ENCODE peak calls at places on chromosomes 1 and 21, in seven cellular contexts. A, M, U, N, K, E and C are unnamed samples. For H3K9me3, the result is how much of the 10 kb centered on the place peaks cover.

GRCh38 chr1:37474697-37475379 is 458 bp downstream of the ZC3H12A start:
- DNase-seq in K (no peak), U (no peak), A (no peak), M (no peak), N (peak), E (no peak), C (no peak)

GRCh38 chr1:171313319-171313834 is 606 bp upstream of the FMO4 start:
- DNase-seq in K (no peak), M (no peak), N (peak), A (no peak), U (no peak), E (no peak), C (no peak)

GRCh38 chr21:23017989-23018388 is 2019.8 kb downstream of the NCAM2 start:
- DNase-seq in U (no peak), A (no peak), K (no peak), N (no peak), M (no peak), E (no peak), C (no peak)

GRCh38 chr21:15741510-15741909 is 11.7 kb downstream of the USP25 start:
- DNase-seq in U (peak), N (peak), E (no peak), A (peak), M (no peak), K (no peak), C (no peak)

GRCh38 chr1:156075775-156076204 is 6.5 kb downstream of the MEX3A start:
- DNase-seq in E (no peak), M (no peak), N (no peak), A (no peak), U (no peak), K (peak), C (no peak)

GRCh38 chr1:7422966-7423365 is 348.1 kb upstream of the VAMP3 start:
- DNase-seq in K (no peak), M (no peak), A (no peak), U (no peak), N (no peak), E (no peak), C (peak)

GRCh38 chr1:27113861-27114260 is 41.1 kb downstream of the SLC9A1 start:
- DNase-seq in M (no peak), A (no peak), N (no peak), U (no peak), E (no peak), K (no peak), C (no peak)

GRCh38 chr1:151990856-151991198 is 2.8 kb downstream of the S100A10 start:
- DNase-seq in E (peak), A (no peak), K (no peak), N (peak), U (peak), M (peak), C (no peak)

GRCh38 chr1:205986291-205986690 is 16.9 kb downstream of the RAB7B start:
- DNase-seq in A (no peak), K (no peak), U (no peak), N (peak), M (no peak), E (no peak), C (no peak)

GRCh38 chr21:45267390-45267760 is 20.3 kb downstream of the POFUT2 start:
- DNase-seq in N (no peak), E (no peak), M (no peak), A (no peak), K (peak), U (no peak), C (no peak)

GRCh38 chr1:54291276-54292014 is 91.5 kb downstream of the MRPL37 start:
- DNase-seq in E (no peak), M (no peak), A (no peak), U (no peak), N (no peak), K (peak), C (no peak)

GRCh38 chr21:15592271-15592860 is 137.4 kb upstream of the USP25 start:
- DNase-seq in A (peak), U (peak), N (peak), M (no peak), K (no peak), E (peak), C (peak)

GRCh38 chr1:54585181-54586066 is 37.4 kb downstream of the ACOT11 start:
- DNase-seq in M (no peak), K (no peak), U (peak), N (no peak), E (no peak), A (no peak), C (no peak)

GRCh38 chr1:226882631-226883409 is 12.4 kb downstream of the PSEN2 start:
- DNase-seq in E (no peak), N (peak), M (no peak), A (no peak), K (peak), U (peak), C (no peak)

DNA sequence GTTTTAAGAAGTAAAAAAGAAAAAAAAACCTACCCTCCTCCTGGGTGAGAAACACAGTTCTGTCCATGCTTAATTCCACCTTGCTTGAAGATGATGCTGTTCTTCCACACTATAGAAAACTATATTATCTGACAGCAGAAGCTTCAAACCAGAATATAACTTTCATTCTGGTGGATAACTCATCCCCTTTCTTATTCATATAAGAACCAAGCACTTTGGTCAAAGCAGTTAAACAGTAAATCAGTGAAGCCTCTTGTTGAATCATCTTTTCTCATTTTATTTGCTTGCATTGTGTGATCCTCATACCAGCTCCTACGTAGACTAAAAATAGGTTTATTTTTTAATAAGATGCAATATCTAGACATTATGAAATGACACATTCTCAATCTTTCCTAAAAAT is 36.7 kb upstream of the PRDX6 start:
- DNase-seq in N (no peak), U (no peak), K (no peak), M (no peak), A (no peak), E (no peak), C (no peak)
- H3K4me3 ChIP-seq in N (no peak), U (no peak), K (no peak), M (no peak), A (no peak), E (no peak), C (no peak)

GRCh38 chr1:45238846-45239245 is 32.4 kb upstream of the ZSWIM5 start:
- DNase-seq in A (no peak), N (no peak), K (no peak), E (no peak), U (no peak), M (no peak), C (no peak)

GRCh38 chr1:45246760-45247159 is 40.4 kb upstream of the ZSWIM5 start:
- DNase-seq in A (peak), M (no peak), U (peak), E (peak), K (no peak), N (peak), C (no peak)

GRCh38 chr1:45250544-45250943 is 44.1 kb upstream of the ZSWIM5 start:
- DNase-seq in A (no peak), E (no peak), M (no peak), N (no peak), U (no peak), K (no peak), C (no peak)

GRCh38 chr1:45243476-45244343 is 37.3 kb upstream of the ZSWIM5 start:
- DNase-seq in A (no peak), U (no peak), N (peak), M (no peak), E (no peak), K (no peak), C (no peak)

DNA sequence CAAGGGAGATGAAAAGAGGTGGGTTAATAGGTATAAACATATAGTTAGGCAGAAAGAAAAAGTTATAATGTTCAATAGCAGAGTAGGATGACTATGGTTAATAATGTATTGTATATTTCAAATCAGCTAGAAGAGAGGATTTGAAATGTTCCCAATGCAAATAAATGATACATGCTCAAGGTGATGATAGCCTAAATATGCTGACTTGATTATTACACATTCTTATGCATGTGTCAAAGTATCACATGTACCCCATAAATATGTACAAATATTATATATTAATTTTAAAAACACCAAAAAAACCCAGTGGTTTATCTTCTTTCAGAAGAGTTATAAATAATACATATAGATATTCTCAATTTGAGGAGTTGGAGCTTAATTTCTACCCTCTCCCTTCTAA is 38.3 kb upstream of the ZSWIM5 start:
- DNase-seq in K (no peak), U (no peak), M (no peak), A (no peak), E (no peak), N (no peak), C (no peak)
- H3K9me3 ChIP-seq in K (under half), U (under half), M (under half), A (under half), E (under half), N (under half), C (under half)

DNA sequence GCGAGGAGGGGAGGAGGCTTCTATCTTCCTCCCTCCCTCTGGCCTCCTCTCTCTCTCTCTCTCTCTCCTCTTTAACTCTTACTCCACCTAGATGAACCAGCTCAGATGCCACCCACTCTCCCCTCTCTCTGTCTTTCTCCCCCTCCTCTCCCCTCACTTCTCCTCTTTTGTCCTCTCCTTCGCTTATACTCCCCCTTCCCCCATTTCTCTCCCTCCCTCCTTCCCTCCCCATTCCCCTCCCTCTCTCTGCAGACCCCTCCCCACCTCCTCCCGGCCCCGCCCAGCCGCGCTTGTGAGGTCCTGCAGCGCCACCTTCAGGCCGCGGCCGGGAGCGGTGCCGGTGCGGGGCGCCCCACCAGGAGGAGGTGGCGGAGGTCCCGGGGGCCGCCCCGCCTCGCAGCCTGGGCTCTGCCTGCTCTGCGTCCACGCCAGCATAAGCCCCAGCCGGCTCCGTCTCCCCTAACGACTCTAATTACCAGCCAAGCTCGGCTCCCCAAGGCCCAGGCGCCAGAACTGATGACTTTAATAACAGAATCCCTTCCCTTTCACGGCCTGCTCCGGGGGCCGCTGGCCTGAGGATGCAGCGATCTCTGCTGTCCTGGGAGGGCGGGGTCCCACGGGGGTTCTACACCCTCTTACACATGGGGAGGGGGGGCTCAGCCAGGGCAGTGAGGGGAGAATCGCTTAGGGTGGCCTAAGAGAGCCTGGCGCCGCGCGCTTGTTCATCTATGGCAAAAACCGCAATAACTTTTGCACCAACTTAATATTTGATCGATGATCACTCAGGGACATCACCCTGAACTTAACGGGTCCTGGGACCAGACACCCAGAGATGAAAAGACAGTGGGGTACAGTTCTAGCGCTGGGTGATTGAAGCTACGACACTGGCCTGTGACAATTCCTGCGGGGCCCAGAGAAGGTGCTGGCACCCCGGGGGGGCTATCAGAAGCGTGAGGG is 637.3 kb downstream of the MATN1 start:
- DNase-seq in U (peak), M (peak), K (peak), A (no peak), N (peak), E (peak), C (peak)
- H3K4me3 ChIP-seq in U (no peak), M (no peak), K (peak), A (no peak), N (peak), E (no peak), C (no peak)

GRCh38 chr1:66383168-66383567 is 150.8 kb upstream of the SGIP1 start:
- DNase-seq in K (no peak), U (peak), A (no peak), N (no peak), E (no peak), M (no peak), C (no peak)

GRCh38 chr1:66381626-66382275 is 152.2 kb upstream of the SGIP1 start:
- DNase-seq in E (no peak), U (no peak), M (no peak), N (no peak), A (no peak), K (peak), C (no peak)

GRCh38 chr1:66380452-66381212 is 153.3 kb upstream of the SGIP1 start:
- DNase-seq in U (no peak), A (peak), E (no peak), K (no peak), N (peak), M (no peak), C (no peak)

GRCh38 chr1:66384258-66384657 is 149.7 kb upstream of the SGIP1 start:
- DNase-seq in K (no peak), U (no peak), M (no peak), A (no peak), E (no peak), N (peak), C (no peak)

GRCh38 chr1:66383602-66384001 is 150.4 kb upstream of the SGIP1 start:
- DNase-seq in A (no peak), E (no peak), N (no peak), U (no peak), M (no peak), K (no peak), C (no peak)
- H3K9me3 ChIP-seq in A (under half), E (under half), N (under half), U (under half), M (under half), K (under half), C (under half)

DNA sequence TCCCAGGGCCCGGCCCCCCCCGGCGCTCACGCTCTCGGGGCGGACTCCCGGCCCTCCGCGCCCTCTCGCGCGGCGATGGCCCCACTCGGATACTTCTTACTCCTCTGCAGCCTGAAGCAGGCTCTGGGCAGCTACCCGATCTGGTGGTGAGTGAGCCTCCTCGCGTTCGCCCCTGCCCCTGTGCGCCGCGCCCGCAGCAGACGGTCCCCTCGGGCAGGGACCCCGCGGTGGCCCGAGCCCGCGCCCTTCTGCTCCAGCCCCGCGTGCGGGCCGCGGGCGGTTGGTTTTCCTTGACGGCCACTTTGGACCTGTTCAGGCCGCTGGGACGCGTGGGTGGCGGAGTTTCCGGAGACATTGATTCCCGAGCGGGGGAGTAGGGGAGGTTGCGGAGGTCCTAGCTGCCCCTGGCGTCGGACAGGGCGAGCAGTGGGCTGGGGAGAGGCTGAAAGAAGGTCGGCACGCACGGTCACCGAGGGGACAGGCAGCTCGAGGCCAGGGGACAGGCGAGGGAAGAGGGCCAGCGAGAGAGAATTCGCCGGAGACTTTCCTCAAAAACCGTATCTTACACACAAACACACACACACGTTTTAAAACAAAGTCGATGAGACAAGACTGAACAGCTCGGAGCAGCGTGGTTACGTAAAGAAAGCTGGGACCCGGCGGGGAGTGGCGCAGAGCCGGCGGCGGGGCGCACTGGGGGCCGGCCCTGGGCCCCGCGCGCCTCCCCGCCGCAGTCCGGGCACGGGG is 429 bp downstream of the WNT3A start:
- DNase-seq in U (no peak), K (no peak), M (no peak), A (peak), N (peak), E (no peak), C (no peak)
- H3K4me3 ChIP-seq in U (no peak), K (peak), M (no peak), A (peak), N (peak), E (no peak), C (peak)

DNA sequence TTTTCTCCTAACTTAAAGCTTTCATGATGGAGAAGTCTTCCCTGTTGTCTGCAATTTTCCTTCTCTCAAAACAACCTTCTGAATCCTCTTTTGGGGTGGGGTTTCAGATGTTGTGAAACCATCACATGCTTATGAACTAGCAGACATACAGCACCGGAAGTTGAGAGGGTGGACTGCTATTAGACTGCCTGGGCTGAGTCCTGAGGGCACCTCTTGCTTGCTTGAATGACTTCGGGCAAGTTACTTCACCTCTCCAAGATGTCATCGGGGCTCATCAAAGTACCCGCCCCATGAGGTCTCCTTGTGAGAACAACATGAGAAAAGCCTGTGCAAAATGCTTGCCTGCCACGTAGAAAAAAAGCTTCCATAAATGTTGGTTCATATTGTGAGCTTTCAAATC is 89.6 kb downstream of the CCDC185 start:
- DNase-seq in E (no peak), K (no peak), U (no peak), M (no peak), A (no peak), N (peak), C (no peak)
- H3K9me3 ChIP-seq in E (under half), K (under half), U (under half), M (under half), A (under half), N (under half), C (under half)

GRCh38 chr1:87044424-87044823 is 130.0 kb downstream of the HS2ST1 start:
- DNase-seq in N (no peak), K (no peak), U (no peak), A (no peak), M (no peak), E (no peak), C (no peak)
- H3K4me3 ChIP-seq in N (no peak), K (no peak), U (no peak), A (no peak), M (no peak), E (no peak), C (no peak)